ENCODE peak calls at places on chromosomes 7 and 10, in ten cellular contexts. V is transverse colon, T is A549, I is IMR-90, R is colonic mucosa, H is heart left ventricle, J is SJCRH30, W is GM23338, D is Panc1, Q is GM23248. E is an unnamed sample. For H3K4me1, the result is how much of the 10 kb centered on the place peaks cover.

GRCh38 chr10:266974-267425 is 131.7 kb downstream of the ZMYND11 start:
- DNase-seq in V (no peak), T (peak), I (peak), R (no peak), H (no peak), J (no peak), W (no peak), D (no peak), Q (peak), E (no peak)

GRCh38 chr10:8508882-8509281 is 454.4 kb downstream of the GATA3 start:
- DNase-seq in V (no peak), T (no peak), I (no peak), R (no peak), H (no peak), J (no peak), W (no peak), D (no peak), Q (no peak), E (no peak)

GRCh38 chr10:65891073-65891981 is 1034.5 kb upstream of the LRRTM3 start:
- DNase-seq in V (no peak), T (peak), I (no peak), R (no peak), H (no peak), J (no peak), W (no peak), D (no peak), Q (no peak), E (no peak)

GRCh38 chr10:101297901-101298451 is 56.0 kb upstream of the BTRC start:
- DNase-seq in V (peak), T (peak), I (peak), R (peak), H (peak), J (peak), W (peak), D (peak), Q (peak), E (peak)

GRCh38 chr10:8273749-8274148 is 219.3 kb downstream of the GATA3 start:
- DNase-seq in V (no peak), T (no peak), I (no peak), R (no peak), H (no peak), J (no peak), W (no peak), D (no peak), Q (no peak), E (no peak)

GRCh38 chr10:117537904-117538524 is 4.5 kb upstream of the EMX2 start:
- DNase-seq in V (no peak), T (no peak), I (no peak), R (no peak), H (no peak), J (no peak), W (no peak), D (no peak), Q (peak), E (no peak)

GRCh38 chr7:139702313-139702731 is 75.5 kb downstream of the HIPK2 start:
- DNase-seq in V (peak), T (no peak), I (no peak), R (no peak), H (no peak), J (peak), W (no peak), D (no peak), Q (no peak), E (no peak)

GRCh38 chr7:47573758-47574472 is 8.0 kb downstream of the TNS3 start:
- DNase-seq in V (no peak), T (peak), I (peak), R (peak), H (no peak), J (no peak), W (no peak), D (no peak), Q (peak), E (no peak)

GRCh38 chr7:44595934-44596635 is 10.3 kb upstream of the OGDH start:
- DNase-seq in V (no peak), T (no peak), I (peak), R (no peak), H (no peak), J (no peak), W (no peak), D (no peak), Q (no peak), E (no peak)

GRCh38 chr10:88097092-88097894 is 233.9 kb downstream of the PTEN start:
- DNase-seq in V (no peak), T (peak), I (peak), R (no peak), H (no peak), J (no peak), W (no peak), D (no peak), Q (peak), E (no peak)

GRCh38 chr10:78861456-78862327 is 207.1 kb upstream of the ZMIZ1 start:
- DNase-seq in V (no peak), T (no peak), I (no peak), R (peak), H (no peak), J (peak), W (no peak), D (no peak), Q (peak), E (peak)

GRCh38 chr7:119219663-119220062 is 995.2 kb downstream of the ANKRD7 start:
- DNase-seq in V (no peak), T (no peak), I (no peak), R (no peak), H (no peak), J (no peak), W (no peak), D (no peak), Q (no peak), E (no peak)

GRCh38 chr7:138608292-138608691 is 92.9 kb downstream of the SVOPL start:
- DNase-seq in V (no peak), T (no peak), I (peak), R (no peak), H (no peak), J (peak), W (no peak), D (no peak), Q (peak), E (no peak)

GRCh38 chr10:77192402-77192801 is 445.2 kb downstream of the KCNMA1 start:
- DNase-seq in V (no peak), T (no peak), I (peak), R (no peak), H (no peak), J (no peak), W (no peak), D (no peak), Q (no peak), E (no peak)

GRCh38 chr7:154794147-154794780 is 208.7 kb downstream of the PAXIP1 start:
- DNase-seq in V (peak), T (no peak), I (no peak), R (peak), H (no peak), J (no peak), W (no peak), D (no peak), Q (no peak), E (no peak)

GRCh38 chr10:52677087-52677486 is 95.5 kb downstream of the MBL2 start:
- DNase-seq in V (no peak), T (no peak), I (no peak), R (no peak), H (no peak), J (no peak), W (no peak), D (no peak), Q (peak), E (no peak)

GRCh38 chr10:126432507-126432906 is 44.2 kb upstream of the ADAM12 start:
- DNase-seq in V (no peak), T (no peak), I (no peak), R (no peak), H (no peak), J (no peak), W (no peak), D (no peak), Q (no peak), E (no peak)

GRCh38 chr10:52741851-52742250 is 30.7 kb downstream of the MBL2 start:
- DNase-seq in V (no peak), T (no peak), I (no peak), R (no peak), H (no peak), J (no peak), W (no peak), D (no peak), Q (no peak), E (no peak)

GRCh38 chr10:80552151-80552646 is 14.5 kb downstream of the SH2D4B start:
- DNase-seq in V (peak), T (no peak), I (no peak), R (peak), H (peak), J (no peak), W (peak), D (no peak), Q (no peak), E (peak)

GRCh38 chr10:131905603-131906268 is 4.9 kb downstream of the PPP2R2D start:
- DNase-seq in V (no peak), T (no peak), I (no peak), R (no peak), H (no peak), J (no peak), W (no peak), D (no peak), Q (no peak), E (no peak)

GRCh38 chr7:92639213-92639896 is 49.2 kb upstream of the FAM133B start:
- DNase-seq in V (no peak), T (no peak), I (no peak), R (no peak), H (no peak), J (no peak), W (no peak), D (no peak), Q (peak), E (no peak)

GRCh38 chr10:35214607-35215020 is 88.0 kb downstream of the CREM start:
- DNase-seq in V (no peak), T (no peak), I (no peak), R (no peak), H (no peak), J (no peak), W (no peak), D (no peak), Q (no peak), E (no peak)

GRCh38 chr7:50206521-50207250 is 97.8 kb upstream of the IKZF1 start:
- DNase-seq in V (peak), T (no peak), I (no peak), R (no peak), H (no peak), J (no peak), W (no peak), D (no peak), Q (peak), E (no peak)

GRCh38 chr10:78584266-78584665 is 484.5 kb upstream of the ZMIZ1 start:
- DNase-seq in V (no peak), T (no peak), I (no peak), R (no peak), H (no peak), J (no peak), W (no peak), D (no peak), Q (no peak), E (no peak)

GRCh38 chr10:95739046-95739445 is 16.9 kb upstream of the ENTPD1 start:
- DNase-seq in V (no peak), T (no peak), I (no peak), R (no peak), H (no peak), J (no peak), W (no peak), D (no peak), Q (no peak), E (no peak)

DNA sequence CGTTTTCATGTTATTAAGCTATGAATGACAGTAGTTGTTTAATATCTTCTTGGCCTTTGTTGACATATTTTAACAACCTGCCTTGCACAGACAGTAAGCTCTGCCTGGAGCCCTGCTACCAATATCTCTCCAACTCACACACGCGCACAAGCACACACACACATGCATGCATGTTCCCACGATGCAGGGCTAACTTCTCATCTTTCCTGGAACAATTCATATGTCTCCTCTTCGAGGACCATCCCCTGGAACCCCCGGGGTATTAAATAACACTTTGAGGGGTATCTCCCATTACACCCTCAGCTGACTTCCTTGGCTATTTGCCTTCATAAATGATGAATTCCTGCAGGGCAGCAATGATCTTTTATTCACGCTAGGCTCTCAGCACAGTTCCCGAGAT is 258.0 kb downstream of the TRIL start:
- DNase-seq in V (no peak), T (no peak), I (no peak), R (no peak), H (no peak), J (peak), W (no peak), D (no peak), Q (no peak), E (no peak)
- H3K4me1 ChIP-seq in V (under half), T (under half), I (under half), R (under half), H (half or more), J (under half), W (under half), D (under half), Q (under half), E (under half)

GRCh38 chr7:77313086-77313485 is 103.1 kb downstream of the GSAP start:
- DNase-seq in V (no peak), T (no peak), I (no peak), R (no peak), H (no peak), J (no peak), W (no peak), D (no peak), Q (no peak), E (no peak)

GRCh38 chr7:77315102-77315501 is 101.0 kb downstream of the GSAP start:
- DNase-seq in V (no peak), T (no peak), I (peak), R (no peak), H (no peak), J (no peak), W (no peak), D (no peak), Q (peak), E (no peak)

GRCh38 chr7:77318019-77318418 is 98.1 kb downstream of the GSAP start:
- DNase-seq in V (no peak), T (no peak), I (no peak), R (no peak), H (no peak), J (no peak), W (no peak), D (no peak), Q (no peak), E (no peak)

GRCh38 chr7:77313876-77314480 is 102.2 kb downstream of the GSAP start:
- DNase-seq in V (no peak), T (no peak), I (no peak), R (no peak), H (no peak), J (no peak), W (no peak), D (no peak), Q (no peak), E (no peak)

GRCh38 chr7:77316219-77316978 is 99.8 kb downstream of the GSAP start:
- DNase-seq in V (no peak), T (no peak), I (no peak), R (no peak), H (no peak), J (no peak), W (no peak), D (no peak), Q (peak), E (no peak)
- H3K27ac ChIP-seq in V (no peak), T (no peak), I (no peak), R (no peak), H (no peak), J (no peak), W (no peak), D (no peak), Q (no peak), E (no peak)

DNA sequence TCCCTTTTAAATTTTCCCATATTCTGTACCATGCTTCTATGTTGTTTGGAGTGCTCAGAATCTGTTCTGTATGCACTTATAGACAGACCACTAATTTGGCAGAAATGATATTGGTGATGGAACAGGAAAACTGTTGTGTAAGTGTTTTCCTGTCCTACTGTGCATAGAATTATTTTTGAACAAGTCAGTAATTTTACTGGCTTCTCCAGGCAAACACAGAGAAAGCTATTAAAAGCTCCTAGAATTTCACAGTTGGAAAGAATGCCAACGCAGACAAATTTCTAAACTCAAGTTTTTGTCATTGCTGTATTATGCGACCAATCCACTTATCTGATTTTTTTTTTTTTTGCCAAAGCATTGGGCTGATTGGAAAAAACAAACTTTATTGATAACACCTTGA is 55.7 kb downstream of the ANKMY2 start:
- DNase-seq in V (no peak), T (no peak), I (no peak), R (no peak), H (no peak), J (no peak), W (no peak), D (no peak), Q (peak), E (no peak)
- H3K4me3 ChIP-seq in V (no peak), T (no peak), I (no peak), R (no peak), H (no peak), J (no peak), W (no peak), D (no peak), Q (no peak), E (no peak)

GRCh38 chr7:116548506-116548905 is 23.7 kb downstream of the CAV1 start:
- DNase-seq in V (no peak), T (no peak), I (no peak), R (no peak), H (no peak), J (no peak), W (no peak), D (no peak), Q (no peak), E (no peak)
- H3K4me1 ChIP-seq in V (under half), T (under half), I (under half), R (under half), H (half or more), J (under half), W (under half), D (half or more), Q (half or more), E (half or more)

DNA sequence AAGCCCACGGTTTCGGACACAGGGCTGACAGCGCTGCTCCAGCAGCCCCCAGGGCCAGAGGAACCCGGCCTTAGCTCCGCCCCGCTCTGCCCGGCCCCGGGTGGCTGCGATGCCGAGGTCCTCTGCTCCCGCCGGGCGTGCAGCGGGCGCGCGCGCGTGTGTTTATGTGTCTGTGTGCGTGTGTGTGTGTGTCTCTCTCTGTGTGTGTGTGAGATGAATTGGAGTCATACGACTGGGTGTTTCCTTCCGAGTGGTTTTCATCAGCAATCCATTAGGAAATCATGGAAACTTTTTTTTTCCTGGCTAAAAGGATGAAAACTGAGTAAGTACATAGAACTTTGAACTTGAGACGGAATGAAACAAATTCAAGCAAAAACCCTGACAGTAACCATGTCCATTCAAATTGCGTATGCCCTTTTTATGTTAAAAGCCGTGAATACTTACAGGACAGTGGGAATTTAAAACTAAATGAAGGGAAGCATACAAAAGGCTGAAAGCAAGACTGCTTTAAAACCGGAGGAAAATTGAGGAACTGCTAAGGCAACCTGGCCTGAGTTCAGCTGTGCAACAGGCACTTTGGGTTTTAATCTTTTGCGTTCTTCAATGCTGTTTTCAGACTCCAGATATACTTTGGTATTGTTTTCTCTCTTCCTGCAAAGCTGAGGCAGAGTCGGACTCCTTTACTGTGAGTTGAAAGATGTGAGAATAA is at the start of gene CPED1:
- DNase-seq in V (peak), T (peak), I (peak), R (peak), H (peak), J (peak), W (peak), D (no peak), Q (peak), E (peak)
- H3K27ac ChIP-seq in V (peak), T (no peak), I (peak), R (peak), H (peak), J (peak), W (no peak), D (no peak), Q (peak), E (peak)

GRCh38 chr7:106870528-106870927 is 5.4 kb downstream of the PIK3CG start:
- DNase-seq in V (no peak), T (no peak), I (no peak), R (no peak), H (no peak), J (no peak), W (no peak), D (no peak), Q (no peak), E (no peak)
- H3K4me3 ChIP-seq in V (no peak), T (no peak), I (no peak), R (no peak), H (no peak), J (no peak), W (no peak), D (no peak), Q (no peak), E (no peak)

GRCh38 chr7:2760098-2760889 is 72.3 kb downstream of the AMZ1 start:
- DNase-seq in V (peak), T (peak), I (peak), R (peak), H (peak), J (peak), W (peak), D (peak), Q (peak), E (no peak)

GRCh38 chr7:2758673-2759603 is 70.9 kb downstream of the AMZ1 start:
- DNase-seq in V (no peak), T (no peak), I (no peak), R (no peak), H (no peak), J (peak), W (no peak), D (no peak), Q (no peak), E (no peak)

GRCh38 chr7:2759736-2760097 is 71.7 kb downstream of the AMZ1 start:
- DNase-seq in V (no peak), T (no peak), I (no peak), R (no peak), H (no peak), J (peak), W (no peak), D (no peak), Q (no peak), E (no peak)

GRCh38 chr7:2757361-2757903 is 69.4 kb downstream of the AMZ1 start:
- DNase-seq in V (peak), T (peak), I (no peak), R (no peak), H (peak), J (no peak), W (no peak), D (no peak), Q (peak), E (no peak)

GRCh38 chr7:2757904-2758672 is 70.1 kb downstream of the AMZ1 start:
- DNase-seq in V (peak), T (peak), I (peak), R (peak), H (peak), J (peak), W (no peak), D (peak), Q (peak), E (no peak)
- H3K4me1 ChIP-seq in V (under half), T (under half), I (under half), R (under half), H (half or more), J (under half), W (under half), D (half or more), Q (half or more), E (under half)

DNA sequence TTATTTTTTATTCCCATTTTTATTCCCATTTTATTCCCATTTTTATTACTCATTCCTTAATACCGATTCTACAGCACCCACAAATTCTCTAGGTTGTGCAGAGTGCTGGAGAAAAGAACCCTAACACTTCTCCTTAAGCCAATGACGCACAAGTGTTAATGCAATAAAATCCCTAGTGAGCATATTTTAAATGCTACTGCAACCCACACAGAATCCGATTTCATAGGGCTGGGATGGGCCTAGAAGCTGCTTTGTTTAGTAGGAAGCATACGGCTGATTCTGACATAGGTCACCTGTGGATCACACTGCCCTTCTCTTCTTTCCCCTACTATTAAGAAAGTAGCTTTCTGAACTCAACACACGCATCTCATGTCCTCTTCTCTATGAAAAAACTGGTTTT is 45.1 kb upstream of the CABCOCO1 start:
- DNase-seq in V (no peak), T (no peak), I (no peak), R (no peak), H (no peak), J (peak), W (no peak), D (no peak), Q (no peak), E (no peak)
- H3K27ac ChIP-seq in V (no peak), T (no peak), I (no peak), R (no peak), H (no peak), J (no peak), W (no peak), D (no peak), Q (no peak), E (no peak)

E was measured in lung.